ENCODE peak calls at places on chromosomes 1 and 21, in seven cellular contexts. G is HepG2, R is K562, P is SK-N-SH, L is HCT116, K is H1, U is GM12878. J is an unnamed sample.

GRCh38 chr1:35718492-35719336 is at the start of gene C1orf216:
- DNase-seq in R (peak), U (no peak), G (no peak), K (peak), L (peak), P (peak), J (peak)

GRCh38 chr1:213266983-213267772 is 216.1 kb downstream of the RPS6KC1 start:
- DNase-seq in L (no peak), U (no peak), P (no peak), R (no peak), G (no peak), K (no peak), J (no peak)

GRCh38 chr1:154329152-154329521 is 3.8 kb downstream of the ATP8B2 start:
- DNase-seq in K (peak), L (no peak), R (no peak), U (no peak), G (no peak), P (peak), J (no peak)

GRCh38 chr1:35115459-35116383 is 36.5 kb downstream of the ZMYM1 start:
- DNase-seq in U (no peak), G (no peak), R (no peak), L (no peak), P (no peak), K (no peak), J (no peak)

GRCh38 chr1:230308039-230308438 is 118.1 kb downstream of the PGBD5 start:
- DNase-seq in R (no peak), K (no peak), U (no peak), L (peak), G (no peak), P (no peak), J (no peak)

GRCh38 chr1:176141449-176141848 is 65.6 kb downstream of the COP1 start:
- DNase-seq in G (no peak), R (no peak), P (no peak), U (no peak), K (no peak), L (no peak), J (no peak)

GRCh38 chr21:44817914-44818635 is at the start of gene SUMO3:
- DNase-seq in K (peak), U (no peak), R (peak), G (peak), P (peak), L (no peak), J (peak)

GRCh38 chr1:21706151-21706835 is 37.1 kb upstream of the RAP1GAP start:
- DNase-seq in U (no peak), R (no peak), L (no peak), P (no peak), G (peak), K (no peak), J (peak)

GRCh38 chr21:26199471-26199870 is 28.9 kb upstream of the APP start:
- DNase-seq in L (no peak), R (no peak), P (no peak), G (no peak), K (no peak), U (no peak), J (no peak)

GRCh38 chr1:31989964-31990363 is 23.7 kb upstream of the KHDRBS1 start:
- DNase-seq in R (no peak), P (no peak), L (no peak), U (no peak), K (no peak), G (no peak), J (no peak)

GRCh38 chr1:247647864-247648263 is 31.7 kb downstream of the OR13G1 start:
- DNase-seq in G (no peak), P (no peak), R (no peak), K (no peak), L (no peak), U (no peak), J (no peak)

GRCh38 chr1:66383168-66383567 is 150.8 kb upstream of the SGIP1 start:
- DNase-seq in U (no peak), L (no peak), G (no peak), K (no peak), R (no peak), P (no peak), J (peak)

GRCh38 chr1:245874942-245875580 is 632.0 kb downstream of the SMYD3 start:
- DNase-seq in P (peak), G (no peak), U (no peak), K (no peak), L (no peak), R (peak), J (no peak)

GRCh38 chr1:115336741-115337140 is 1.3 kb downstream of the NGF start:
- DNase-seq in G (no peak), K (no peak), U (no peak), P (peak), L (no peak), R (no peak), J (no peak)

GRCh38 chr21:36135391-36136094 is 664 bp downstream of the CBR3 start:
- DNase-seq in L (no peak), U (no peak), R (peak), K (peak), G (no peak), P (peak), J (peak)

GRCh38 chr1:183569141-183569540 is 21.1 kb downstream of the NCF2 start:
- DNase-seq in G (peak), K (no peak), P (no peak), R (no peak), L (no peak), U (no peak), J (peak)

GRCh38 chr1:98903261-98903660 is 101.4 kb downstream of the PLPPR5 start:
- DNase-seq in U (no peak), P (no peak), G (no peak), K (no peak), L (no peak), R (no peak), J (no peak)
- TF ChIP-seq JUND in U (no peak), P (peak), G (no peak), K (no peak), L (no peak), R (no peak), J (no peak)

GRCh38 chr1:110600716-110601115 is 5.4 kb downstream of the KCNA2 start:
- DNase-seq in G (no peak), U (no peak), K (no peak), L (no peak), P (no peak), R (no peak), J (no peak)

GRCh38 chr1:110602466-110602865 is 3.7 kb downstream of the KCNA2 start:
- DNase-seq in U (no peak), P (no peak), L (no peak), R (no peak), G (no peak), K (no peak), J (no peak)

GRCh38 chr1:110604586-110605148 is 1.5 kb downstream of the KCNA2 start:
- DNase-seq in U (no peak), G (no peak), L (no peak), P (no peak), K (no peak), R (no peak), J (no peak)

GRCh38 chr1:110603058-110603457 is 3.1 kb downstream of the KCNA2 start:
- DNase-seq in U (no peak), L (no peak), K (no peak), P (no peak), R (no peak), G (no peak), J (no peak)

DNA sequence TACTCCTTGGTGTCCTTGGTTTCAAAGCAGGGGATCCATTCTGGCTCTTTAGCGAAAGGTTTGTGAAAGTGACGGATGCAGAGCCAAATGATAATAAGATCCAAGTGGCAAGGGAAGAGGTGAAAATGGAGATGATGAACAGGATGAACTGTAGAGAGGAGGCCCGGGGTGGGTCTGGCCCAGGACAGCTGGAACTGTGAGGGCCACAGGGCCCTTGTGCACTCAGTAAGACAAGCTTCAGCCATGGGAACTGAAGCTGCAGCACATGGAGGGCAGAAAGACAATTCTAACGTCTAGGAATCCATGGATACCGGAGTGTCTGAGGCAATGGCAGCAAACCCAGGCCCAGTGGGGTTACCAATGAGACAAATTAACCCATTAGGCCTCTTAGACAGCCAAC is 4.8 kb downstream of the KCNA2 start:
- DNase-seq in K (no peak), G (no peak), R (no peak), U (no peak), P (no peak), L (no peak), J (no peak)
- TF ChIP-seq JUND in K (no peak), G (no peak), R (no peak), U (no peak), P (no peak), L (no peak), J (no peak)

GRCh38 chr1:199684686-199685273 is 342.7 kb upstream of the NR5A2 start:
- DNase-seq in P (peak), K (no peak), G (peak), R (peak), L (peak), U (peak), J (peak)
- TF ChIP-seq JUND in P (no peak), K (no peak), G (no peak), R (no peak), L (peak), U (no peak), J (no peak)

GRCh38 chr1:171935086-171935485 is 93.8 kb downstream of the DNM3 start:
- DNase-seq in L (no peak), U (no peak), R (no peak), P (no peak), K (no peak), G (no peak), J (no peak)
- TF ChIP-seq JUND in L (no peak), U (no peak), R (no peak), P (no peak), K (no peak), G (no peak), J (no peak)

GRCh38 chr1:14598498-14599172 is at the start of gene KAZN:
- DNase-seq in P (peak), U (no peak), K (peak), L (no peak), R (peak), G (no peak), J (no peak)

GRCh38 chr1:14598007-14598497 is 433 bp upstream of the KAZN start:
- DNase-seq in R (peak), L (no peak), K (peak), U (no peak), P (peak), G (no peak), J (no peak)

GRCh38 chr1:14599173-14599754 is 779 bp downstream of the KAZN start:
- DNase-seq in R (peak), P (no peak), K (peak), G (no peak), U (no peak), L (no peak), J (no peak)

GRCh38 chr1:14596591-14596990 is 1.9 kb upstream of the KAZN start:
- DNase-seq in L (no peak), G (no peak), U (no peak), K (no peak), P (no peak), R (no peak), J (no peak)

GRCh38 chr1:14597343-14598006 is 1.0 kb upstream of the KAZN start:
- DNase-seq in K (peak), P (no peak), L (no peak), G (no peak), U (no peak), R (no peak), J (no peak)
- TF ChIP-seq JUND in K (no peak), P (no peak), L (no peak), G (no peak), U (no peak), R (no peak), J (no peak)

GRCh38 chr1:151995774-151996173 is 2.1 kb upstream of the S100A10 start:
- DNase-seq in R (no peak), L (no peak), K (no peak), P (no peak), U (no peak), G (no peak), J (no peak)

GRCh38 chr1:151993084-151993733 is 450 bp downstream of the S100A10 start:
- DNase-seq in G (no peak), P (no peak), U (no peak), L (no peak), R (no peak), K (peak), J (no peak)

GRCh38 chr1:151994956-151995355 is 1.3 kb upstream of the S100A10 start:
- DNase-seq in P (no peak), L (peak), U (no peak), G (no peak), K (no peak), R (no peak), J (peak)

GRCh38 chr1:151992345-151993083 is 1.1 kb downstream of the S100A10 start:
- DNase-seq in K (peak), R (peak), P (no peak), G (peak), U (no peak), L (peak), J (peak)

DNA sequence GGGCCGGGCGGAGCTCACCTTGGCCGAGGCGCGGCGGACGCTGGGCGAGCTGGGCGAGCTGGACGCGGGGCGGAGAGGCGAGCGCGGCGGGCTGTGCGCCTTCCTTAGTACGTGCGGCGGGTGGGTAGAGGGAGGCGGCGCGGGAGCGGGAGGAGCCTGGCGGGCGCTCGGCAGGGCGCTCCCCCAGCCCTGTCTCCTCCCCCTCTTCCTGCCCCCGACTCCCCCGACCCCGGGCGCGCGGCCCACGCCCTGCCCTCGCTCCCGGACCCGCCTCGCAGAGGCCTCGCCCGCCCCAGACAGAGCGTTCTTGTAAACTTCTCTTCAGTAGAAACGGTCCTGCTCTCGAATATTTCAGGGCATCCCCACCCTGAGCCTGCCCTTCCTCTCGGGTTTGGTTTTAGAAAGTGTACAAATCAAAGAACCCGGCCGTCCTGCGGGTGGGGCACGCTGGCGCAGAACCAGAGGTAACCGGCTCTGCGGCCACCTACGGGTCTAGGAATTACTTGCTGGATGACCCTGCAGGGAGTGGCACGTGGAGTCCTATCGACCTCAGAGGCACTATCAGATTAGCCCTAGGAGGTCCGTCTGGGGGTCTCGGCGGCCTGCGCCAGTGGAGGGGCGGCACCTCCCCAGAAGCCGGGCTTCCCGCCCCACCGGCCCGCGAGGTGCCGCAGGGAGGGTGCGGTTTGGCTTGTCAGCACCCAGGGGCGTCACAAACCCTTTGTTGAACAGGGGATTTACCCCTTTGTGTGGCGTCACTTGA is at the start of gene S100A10:
- DNase-seq in R (peak), L (no peak), P (peak), G (peak), K (peak), U (no peak), J (peak)
- TF ChIP-seq JUND in R (no peak), L (peak), P (no peak), G (no peak), K (no peak), U (no peak), J (no peak)

J was measured in T47D.